ENCODE peak calls at places on chromosomes 7 and 10, in eight cellular contexts. One of them, this sample, is unnamed.
A peak's percentile ranks its signal among the peaks of the same experiment; 100 is the strongest.

GRCh38 chr7:47384755-47385475 is 197.0 kb downstream of the TNS3 start:
- DNase-seq in hepatocyte: no peak
- DNase-seq in neural progenitor cell: no peak
- DNase-seq in MM.1S: no peak
- DNase-seq in HCT116: no peak
- DNase-seq in GM23338: no peak
- DNase-seq in SK-N-SH: no peak
- DNase-seq in OCI-LY7: no peak
- DNase-seq in this sample: no peak

GRCh38 chr10:59273453-59273852 is 88.9 kb downstream of the FAM13C start:
- DNase-seq in SK-N-SH: no peak
- DNase-seq in MM.1S: no peak
- DNase-seq in neural progenitor cell: no peak
- DNase-seq in GM23338: no peak
- DNase-seq in OCI-LY7: no peak
- DNase-seq in hepatocyte: no peak
- DNase-seq in HCT116: no peak
- DNase-seq in this sample: no peak

GRCh38 chr10:95430231-95430951 is 130.8 kb downstream of the SORBS1 start:
- DNase-seq in hepatocyte: peak; percentile 80
- DNase-seq in neural progenitor cell: peak; percentile 80
- DNase-seq in OCI-LY7: peak; percentile 66
- DNase-seq in MM.1S: peak; percentile 84
- DNase-seq in GM23338: peak; percentile 82
- DNase-seq in HCT116: peak; percentile 23
- DNase-seq in SK-N-SH: peak; percentile 81
- DNase-seq in this sample: peak; percentile 75

GRCh38 chr7:18357691-18358090 is 137.9 kb upstream of the HDAC9 start:
- DNase-seq in OCI-LY7: peak; percentile 46
- DNase-seq in GM23338: peak; percentile 55
- DNase-seq in HCT116: no peak
- DNase-seq in neural progenitor cell: peak; percentile 12
- DNase-seq in SK-N-SH: no peak
- DNase-seq in hepatocyte: no peak
- DNase-seq in MM.1S: peak; percentile 36
- DNase-seq in this sample: peak; percentile 53

GRCh38 chr7:138848056-138848975 is 50.3 kb upstream of the ATP6V0A4 start:
- DNase-seq in hepatocyte: no peak
- DNase-seq in OCI-LY7: no peak
- DNase-seq in neural progenitor cell: no peak
- DNase-seq in HCT116: no peak
- DNase-seq in SK-N-SH: no peak
- DNase-seq in MM.1S: no peak
- DNase-seq in GM23338: no peak
- DNase-seq in this sample: no peak

GRCh38 chr10:48896756-48897437 is 42.7 kb downstream of the LRRC18 start:
- DNase-seq in OCI-LY7: no peak
- DNase-seq in GM23338: no peak
- DNase-seq in HCT116: no peak
- DNase-seq in SK-N-SH: no peak
- DNase-seq in neural progenitor cell: no peak
- DNase-seq in MM.1S: no peak
- DNase-seq in hepatocyte: no peak
- DNase-seq in this sample: peak; percentile 26

GRCh38 chr7:47518827-47519226 is 63.1 kb downstream of the TNS3 start:
- DNase-seq in GM23338: no peak
- DNase-seq in hepatocyte: peak; percentile 67
- DNase-seq in neural progenitor cell: no peak
- DNase-seq in OCI-LY7: no peak
- DNase-seq in SK-N-SH: no peak
- DNase-seq in MM.1S: no peak
- DNase-seq in HCT116: no peak
- DNase-seq in this sample: peak; percentile 55

GRCh38 chr7:100884741-100885439 is 4.6 kb downstream of the UFSP1 start:
- DNase-seq in GM23338: no peak
- DNase-seq in neural progenitor cell: no peak
- DNase-seq in OCI-LY7: no peak
- DNase-seq in HCT116: no peak
- DNase-seq in SK-N-SH: peak; percentile 30
- DNase-seq in hepatocyte: no peak
- DNase-seq in MM.1S: no peak
- DNase-seq in this sample: no peak

DNA sequence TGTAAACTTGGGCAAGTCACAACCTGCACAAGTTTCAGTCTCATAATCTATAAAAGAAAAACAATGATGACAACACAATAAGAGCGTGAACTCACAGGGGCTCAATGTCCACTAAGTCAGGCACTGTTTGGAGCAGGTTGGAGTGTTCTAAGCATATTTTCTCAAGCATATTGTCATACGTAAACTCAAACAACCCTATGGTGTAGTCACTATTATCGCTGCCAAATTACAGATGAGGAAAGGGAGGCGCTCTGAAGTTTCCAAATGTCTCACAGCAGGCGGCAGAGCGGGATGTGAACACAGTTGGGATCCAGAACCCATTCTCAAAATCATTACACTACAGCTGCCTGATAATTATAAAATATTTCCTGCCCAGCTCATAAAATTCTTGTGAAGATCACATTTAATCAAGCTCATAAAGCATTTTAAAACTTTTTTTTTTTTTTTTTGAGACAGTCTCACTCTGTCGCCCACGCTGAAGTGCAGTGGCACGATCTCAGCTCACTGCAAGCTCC is 64.3 kb downstream of the USP6NL start:
- DNase-seq in HCT116: no peak
- DNase-seq in OCI-LY7: no peak
- DNase-seq in hepatocyte: no peak
- DNase-seq in SK-N-SH: no peak
- DNase-seq in GM23338: no peak
- DNase-seq in neural progenitor cell: no peak
- DNase-seq in MM.1S: no peak
- DNase-seq in this sample: peak; percentile 6
- TF ChIP-seq CTCF in HCT116: no peak
- TF ChIP-seq CTCF in OCI-LY7: no peak
- TF ChIP-seq CTCF in hepatocyte: no peak
- TF ChIP-seq CTCF in SK-N-SH: no peak
- TF ChIP-seq CTCF in GM23338: no peak
- TF ChIP-seq CTCF in neural progenitor cell: no peak
- TF ChIP-seq CTCF in MM.1S: no peak
- TF ChIP-seq CTCF in this sample: no peak

GRCh38 chr7:28036748-28037147 is 143.8 kb downstream of the JAZF1 start:
- DNase-seq in MM.1S: no peak
- DNase-seq in OCI-LY7: no peak
- DNase-seq in neural progenitor cell: no peak
- DNase-seq in SK-N-SH: no peak
- DNase-seq in GM23338: no peak
- DNase-seq in HCT116: no peak
- DNase-seq in hepatocyte: no peak
- DNase-seq in this sample: peak; percentile 42

GRCh38 chr7:28041508-28042314 is 138.9 kb downstream of the JAZF1 start:
- DNase-seq in MM.1S: no peak
- DNase-seq in neural progenitor cell: no peak
- DNase-seq in GM23338: no peak
- DNase-seq in SK-N-SH: no peak
- DNase-seq in OCI-LY7: no peak
- DNase-seq in hepatocyte: no peak
- DNase-seq in HCT116: peak; percentile 37
- DNase-seq in this sample: peak; percentile 77

GRCh38 chr7:28033386-28033785 is 147.2 kb downstream of the JAZF1 start:
- DNase-seq in GM23338: no peak
- DNase-seq in MM.1S: no peak
- DNase-seq in SK-N-SH: no peak
- DNase-seq in hepatocyte: no peak
- DNase-seq in OCI-LY7: no peak
- DNase-seq in HCT116: no peak
- DNase-seq in neural progenitor cell: no peak
- DNase-seq in this sample: no peak

GRCh38 chr7:28038175-28038855 is 142.3 kb downstream of the JAZF1 start:
- DNase-seq in SK-N-SH: no peak
- DNase-seq in HCT116: no peak
- DNase-seq in OCI-LY7: no peak
- DNase-seq in hepatocyte: no peak
- DNase-seq in neural progenitor cell: no peak
- DNase-seq in GM23338: no peak
- DNase-seq in MM.1S: no peak
- DNase-seq in this sample: peak; percentile 48

DNA sequence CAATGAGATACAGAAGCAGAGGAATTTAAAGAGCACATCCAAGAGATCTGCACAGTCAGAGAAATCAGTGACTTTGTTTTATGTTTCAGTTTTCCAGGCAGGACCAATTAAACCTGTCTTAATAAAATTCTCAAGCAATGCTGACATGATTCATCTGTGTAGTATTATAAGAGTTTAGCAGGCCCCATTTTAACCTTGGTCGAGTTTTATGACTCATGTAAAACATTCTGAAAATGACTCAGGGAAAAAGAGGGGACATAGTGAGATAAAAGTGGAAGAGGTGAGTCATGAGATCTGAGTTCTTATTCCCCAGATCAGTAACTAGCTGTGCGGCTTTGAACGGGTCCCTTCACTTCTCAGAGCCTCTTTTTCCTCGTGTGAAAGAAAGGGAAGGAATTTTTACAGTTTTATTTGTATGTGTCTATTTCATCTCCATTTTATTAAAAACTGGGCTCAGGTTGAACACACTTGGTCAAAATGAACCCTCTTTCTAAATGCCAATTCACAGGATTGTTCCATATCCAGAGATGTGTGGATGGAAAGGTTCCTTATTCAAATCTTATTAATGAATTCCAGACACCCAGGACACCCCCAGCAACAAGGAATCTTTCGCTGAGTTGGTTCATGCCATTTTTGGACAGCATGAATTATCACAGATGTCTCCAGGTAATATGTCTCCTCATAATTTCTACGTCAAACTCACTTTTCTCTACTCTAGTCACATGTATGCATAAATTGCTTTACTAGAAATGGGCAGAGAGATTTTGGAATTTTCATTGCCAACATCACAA is 143.2 kb downstream of the JAZF1 start:
- DNase-seq in HCT116: peak; percentile 97
- DNase-seq in MM.1S: no peak
- DNase-seq in OCI-LY7: no peak
- DNase-seq in neural progenitor cell: no peak
- DNase-seq in GM23338: no peak
- DNase-seq in hepatocyte: peak; percentile 85
- DNase-seq in SK-N-SH: no peak
- DNase-seq in this sample: peak; percentile 96
- H3K4me1 ChIP-seq in HCT116: peaks cover 55% of the 10 kb centered on the region
- H3K4me1 ChIP-seq in MM.1S: no peaks in the 10 kb centered on the region
- H3K4me1 ChIP-seq in OCI-LY7: no peaks in the 10 kb centered on the region
- H3K4me1 ChIP-seq in neural progenitor cell: peaks cover 14% of the 10 kb centered on the region
- H3K4me1 ChIP-seq in GM23338: peaks cover 23% of the 10 kb centered on the region
- H3K4me1 ChIP-seq in hepatocyte: peaks cover 33% of the 10 kb centered on the region
- H3K4me1 ChIP-seq in SK-N-SH: peaks cover 57% of the 10 kb centered on the region
- H3K4me1 ChIP-seq in this sample: peaks cover 70% of the 10 kb centered on the region

GRCh38 chr10:131211965-131212619 is 99.4 kb downstream of the TCERG1L start:
- DNase-seq in GM23338: no peak
- DNase-seq in HCT116: no peak
- DNase-seq in neural progenitor cell: no peak
- DNase-seq in hepatocyte: no peak
- DNase-seq in MM.1S: no peak
- DNase-seq in OCI-LY7: no peak
- DNase-seq in SK-N-SH: no peak
- DNase-seq in this sample: no peak

GRCh38 chr10:131211146-131211545 is 100.4 kb downstream of the TCERG1L start:
- DNase-seq in neural progenitor cell: no peak
- DNase-seq in SK-N-SH: no peak
- DNase-seq in GM23338: no peak
- DNase-seq in MM.1S: no peak
- DNase-seq in HCT116: no peak
- DNase-seq in hepatocyte: no peak
- DNase-seq in OCI-LY7: no peak
- DNase-seq in this sample: no peak

GRCh38 chr10:131211556-131211955 is 100.0 kb downstream of the TCERG1L start:
- DNase-seq in MM.1S: no peak
- DNase-seq in hepatocyte: no peak
- DNase-seq in SK-N-SH: peak; percentile 61
- DNase-seq in neural progenitor cell: no peak
- DNase-seq in GM23338: no peak
- DNase-seq in HCT116: no peak
- DNase-seq in OCI-LY7: no peak
- DNase-seq in this sample: no peak

GRCh38 chr10:131207584-131208532 is 103.7 kb downstream of the TCERG1L start:
- DNase-seq in hepatocyte: no peak
- DNase-seq in HCT116: no peak
- DNase-seq in SK-N-SH: no peak
- DNase-seq in OCI-LY7: no peak
- DNase-seq in MM.1S: no peak
- DNase-seq in GM23338: no peak
- DNase-seq in neural progenitor cell: no peak
- DNase-seq in this sample: no peak

DNA sequence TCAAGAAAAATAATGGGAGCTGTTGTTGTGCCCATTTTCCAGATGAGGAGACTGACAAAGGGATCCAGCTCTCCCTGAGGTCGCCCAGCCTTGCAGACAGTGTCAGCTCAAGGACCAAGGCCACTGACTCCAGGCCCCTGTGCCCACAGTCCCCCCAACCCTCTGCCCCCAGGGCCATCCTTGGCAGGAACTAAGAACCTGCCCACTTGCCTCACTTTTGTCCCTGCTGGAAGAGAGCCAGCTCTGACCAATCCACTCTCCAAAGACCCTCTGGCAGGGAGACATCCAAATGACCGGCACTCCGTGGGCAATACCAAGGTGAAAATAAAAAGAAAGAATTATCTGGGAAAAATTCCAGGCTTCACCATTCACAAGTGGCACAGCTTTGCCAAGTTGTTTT is 101.3 kb downstream of the TCERG1L start:
- DNase-seq in MM.1S: no peak
- DNase-seq in HCT116: no peak
- DNase-seq in GM23338: no peak
- DNase-seq in OCI-LY7: no peak
- DNase-seq in SK-N-SH: no peak
- DNase-seq in neural progenitor cell: no peak
- DNase-seq in hepatocyte: no peak
- DNase-seq in this sample: no peak
- TF ChIP-seq EZH2phosphoT487 in MM.1S: no peak
- TF ChIP-seq EZH2phosphoT487 in HCT116: no peak
- TF ChIP-seq EZH2phosphoT487 in GM23338: no peak
- TF ChIP-seq EZH2phosphoT487 in OCI-LY7: no peak
- TF ChIP-seq EZH2phosphoT487 in SK-N-SH: no peak
- TF ChIP-seq EZH2phosphoT487 in neural progenitor cell: no peak
- TF ChIP-seq EZH2phosphoT487 in hepatocyte: no peak
- TF ChIP-seq EZH2phosphoT487 in this sample: no peak

GRCh38 chr7:12686234-12686893 is 1.1 kb upstream of the ARL4A start:
- DNase-seq in hepatocyte: peak; percentile 94
- DNase-seq in GM23338: peak; percentile 95
- DNase-seq in OCI-LY7: peak; percentile 85
- DNase-seq in MM.1S: peak; percentile 96
- DNase-seq in HCT116: peak; percentile 87
- DNase-seq in SK-N-SH: peak; percentile 96
- DNase-seq in neural progenitor cell: peak; percentile 82
- DNase-seq in this sample: peak; percentile 95

GRCh38 chr7:12686894-12687212 is 580 bp upstream of the ARL4A start:
- DNase-seq in MM.1S: no peak
- DNase-seq in hepatocyte: no peak
- DNase-seq in SK-N-SH: no peak
- DNase-seq in OCI-LY7: no peak
- DNase-seq in GM23338: no peak
- DNase-seq in HCT116: no peak
- DNase-seq in neural progenitor cell: no peak
- DNase-seq in this sample: no peak

GRCh38 chr7:12684733-12685132 is 2.7 kb upstream of the ARL4A start:
- DNase-seq in neural progenitor cell: no peak
- DNase-seq in hepatocyte: no peak
- DNase-seq in HCT116: no peak
- DNase-seq in GM23338: no peak
- DNase-seq in MM.1S: no peak
- DNase-seq in SK-N-SH: no peak
- DNase-seq in OCI-LY7: no peak
- DNase-seq in this sample: no peak

GRCh38 chr7:12685550-12685949 is 1.9 kb upstream of the ARL4A start:
- DNase-seq in HCT116: no peak
- DNase-seq in hepatocyte: peak; percentile 53
- DNase-seq in GM23338: peak; percentile 88
- DNase-seq in MM.1S: no peak
- DNase-seq in neural progenitor cell: peak; percentile 75
- DNase-seq in SK-N-SH: peak; percentile 27
- DNase-seq in OCI-LY7: peak; percentile 7
- DNase-seq in this sample: peak; percentile 85

DNA sequence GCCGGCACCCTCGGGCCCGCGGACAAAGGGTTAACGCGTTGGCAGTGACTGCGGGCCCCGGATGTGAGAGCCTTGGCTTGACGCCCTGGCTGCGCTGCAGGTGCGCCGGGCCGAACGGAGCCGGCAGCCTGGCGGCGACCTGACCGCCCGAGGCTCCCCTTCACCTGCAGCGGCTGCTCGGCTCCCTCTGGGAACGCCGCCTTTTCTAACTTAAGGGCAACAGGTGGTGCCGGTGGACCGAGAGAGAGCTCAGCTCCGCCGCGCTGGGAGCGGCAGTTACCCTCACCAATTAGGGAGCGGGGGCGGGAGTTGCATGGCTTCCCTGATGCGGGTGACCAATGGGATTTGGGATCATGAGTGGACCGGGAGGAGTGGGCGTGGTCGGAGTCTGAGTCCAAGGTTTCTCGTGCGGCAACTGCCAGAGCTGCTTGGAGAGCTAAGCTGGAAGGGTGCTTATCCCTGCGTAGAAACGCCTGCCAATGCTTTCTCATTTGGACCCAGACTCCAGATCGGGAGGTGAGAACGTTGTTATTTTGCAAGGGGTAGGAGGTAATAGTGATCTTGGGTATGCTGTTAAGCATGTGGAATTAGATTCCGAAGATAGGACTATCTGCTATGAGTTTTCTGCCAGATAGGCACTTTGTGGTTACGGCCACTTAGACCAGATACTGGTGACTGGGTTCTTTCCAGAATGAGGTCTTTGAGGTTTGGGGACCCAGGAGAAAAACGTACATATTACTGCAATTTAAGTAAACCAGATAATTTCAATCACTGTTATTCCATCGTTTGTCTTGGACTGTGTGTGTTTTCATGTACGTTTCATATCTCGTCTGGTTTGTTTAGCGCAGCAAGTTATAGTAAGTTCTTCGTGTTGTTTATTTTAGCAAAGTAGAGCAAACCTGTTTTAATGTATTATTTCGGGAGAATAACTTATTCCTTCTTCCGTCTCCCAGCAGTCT is at the start of gene ARL4A:
- DNase-seq in OCI-LY7: peak; percentile 91
- DNase-seq in MM.1S: peak; percentile 98
- DNase-seq in GM23338: peak; percentile 100
- DNase-seq in SK-N-SH: peak; percentile 98
- DNase-seq in HCT116: peak; percentile 96
- DNase-seq in hepatocyte: peak; percentile 100
- DNase-seq in neural progenitor cell: peak; percentile 100
- DNase-seq in this sample: peak; percentile 98
- TF ChIP-seq CTCF in OCI-LY7: no peak
- TF ChIP-seq CTCF in MM.1S: peak; percentile 38
- TF ChIP-seq CTCF in GM23338: no peak
- TF ChIP-seq CTCF in SK-N-SH: peak; percentile 25
- TF ChIP-seq CTCF in HCT116: no peak
- TF ChIP-seq CTCF in hepatocyte: peak; percentile 76
- TF ChIP-seq CTCF in neural progenitor cell: peak; percentile 55
- TF ChIP-seq CTCF in this sample: peak; percentile 61